ENCODE peak calls at places on chromosomes 4 and X, in seven cellular contexts. One of them, this sample, is unnamed.

GRCh38 chrX:54944816-54945215 is 24.2 kb downstream of the TRO start:
- DNase-seq in ovary: no peak
- DNase-seq in mesendoderm: no peak
- DNase-seq in K562: no peak
- DNase-seq in esophagus squamous epithelium: no peak
- DNase-seq in CD8-positive, alpha-beta T cell: no peak
- DNase-seq in thyroid gland: no peak
- DNase-seq in this sample: no peak

GRCh38 chr4:90546114-90546513 is 418.9 kb downstream of the CCSER1 start:
- DNase-seq in ovary: no peak
- DNase-seq in mesendoderm: peak; percentile 46
- DNase-seq in K562: no peak
- DNase-seq in esophagus squamous epithelium: no peak
- DNase-seq in CD8-positive, alpha-beta T cell: no peak
- DNase-seq in thyroid gland: no peak
- DNase-seq in this sample: no peak

GRCh38 chr4:160745126-160745525 is 1418.7 kb downstream of the FSTL5 start:
- DNase-seq in ovary: no peak
- DNase-seq in mesendoderm: no peak
- DNase-seq in K562: no peak
- DNase-seq in esophagus squamous epithelium: no peak
- DNase-seq in CD8-positive, alpha-beta T cell: no peak
- DNase-seq in thyroid gland: no peak
- DNase-seq in this sample: no peak

GRCh38 chr4:67861513-67861912 is 22.3 kb downstream of the TMPRSS11D start:
- DNase-seq in ovary: no peak
- DNase-seq in mesendoderm: no peak
- DNase-seq in K562: no peak
- DNase-seq in esophagus squamous epithelium: no peak
- DNase-seq in CD8-positive, alpha-beta T cell: no peak
- DNase-seq in thyroid gland: no peak
- DNase-seq in this sample: no peak

GRCh38 chr4:2732526-2732925 is 23.6 kb downstream of the TNIP2 start:
- DNase-seq in ovary: no peak
- DNase-seq in mesendoderm: no peak
- DNase-seq in K562: no peak
- DNase-seq in esophagus squamous epithelium: no peak
- DNase-seq in CD8-positive, alpha-beta T cell: no peak
- DNase-seq in thyroid gland: no peak
- DNase-seq in this sample: no peak

GRCh38 chrX:111511477-111511876 is at the start of gene SERTM2:
- DNase-seq in ovary: no peak
- DNase-seq in mesendoderm: peak; percentile 77
- DNase-seq in K562: no peak
- DNase-seq in esophagus squamous epithelium: no peak
- DNase-seq in CD8-positive, alpha-beta T cell: no peak
- DNase-seq in thyroid gland: no peak
- DNase-seq in this sample: no peak

GRCh38 chr4:165716472-165716871 is 156.6 kb upstream of the TLL1 start:
- DNase-seq in ovary: no peak
- DNase-seq in mesendoderm: no peak
- DNase-seq in K562: no peak
- DNase-seq in esophagus squamous epithelium: no peak
- DNase-seq in CD8-positive, alpha-beta T cell: no peak
- DNase-seq in thyroid gland: no peak
- DNase-seq in this sample: no peak

GRCh38 chr4:98092833-98093439 is 50.3 kb downstream of the STPG2 start:
- DNase-seq in ovary: no peak
- DNase-seq in mesendoderm: peak; percentile 8
- DNase-seq in K562: no peak
- DNase-seq in esophagus squamous epithelium: no peak
- DNase-seq in CD8-positive, alpha-beta T cell: no peak
- DNase-seq in thyroid gland: no peak
- DNase-seq in this sample: no peak

GRCh38 chrX:32397562-32398216 is 813.7 kb downstream of the DMD start:
- DNase-seq in ovary: no peak
- DNase-seq in mesendoderm: no peak
- DNase-seq in K562: no peak
- DNase-seq in esophagus squamous epithelium: no peak
- DNase-seq in CD8-positive, alpha-beta T cell: no peak
- DNase-seq in thyroid gland: no peak
- DNase-seq in this sample: no peak

DNA sequence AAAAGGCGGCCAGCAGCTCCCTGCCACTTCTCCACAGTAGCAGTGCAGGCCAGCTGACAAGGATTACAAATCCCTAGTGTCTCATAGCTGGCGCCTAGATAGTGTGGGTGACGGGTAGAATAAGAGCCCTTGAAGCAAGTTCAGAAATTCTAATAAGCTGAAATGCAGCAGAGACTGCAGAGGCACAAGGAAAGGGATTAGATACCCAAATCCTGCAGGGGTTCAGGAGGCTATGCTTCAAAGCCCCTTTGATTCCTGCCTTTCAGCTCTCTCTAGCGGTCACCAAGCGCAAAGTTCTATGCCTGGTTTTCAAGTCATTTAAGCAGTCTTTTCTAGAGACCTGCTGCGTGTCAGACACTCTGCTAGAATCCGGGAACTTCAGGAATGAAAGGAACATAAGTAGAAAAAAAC is 79.2 kb downstream of the RLIM start:
- DNase-seq in ovary: peak; percentile 20
- DNase-seq in mesendoderm: peak; percentile 86
- DNase-seq in K562: peak; percentile 9
- DNase-seq in esophagus squamous epithelium: no peak
- DNase-seq in CD8-positive, alpha-beta T cell: no peak
- DNase-seq in thyroid gland: peak; percentile 45
- DNase-seq in this sample: no peak
- H3K4me3 ChIP-seq in ovary: peak overlapping the region; percentile 37
- H3K4me3 ChIP-seq in mesendoderm: no peak overlapping the region
- H3K4me3 ChIP-seq in K562: no peak overlapping the region
- H3K4me3 ChIP-seq in esophagus squamous epithelium: peak overlapping the region; percentile 39
- H3K4me3 ChIP-seq in CD8-positive, alpha-beta T cell: peak overlapping the region; percentile 65
- H3K4me3 ChIP-seq in thyroid gland: no peak overlapping the region
- H3K4me3 ChIP-seq in this sample: peak overlapping the region; percentile 63

GRCh38 chrX:119778829-119779228 is 12.6 kb downstream of the RPL39 start:
- DNase-seq in ovary: no peak
- DNase-seq in mesendoderm: no peak
- DNase-seq in K562: no peak
- DNase-seq in esophagus squamous epithelium: no peak
- DNase-seq in CD8-positive, alpha-beta T cell: no peak
- DNase-seq in thyroid gland: no peak
- DNase-seq in this sample: no peak
- H3K4me1 ChIP-seq in ovary: peaks cover 2% of the 10 kb centered on the region
- H3K4me1 ChIP-seq in mesendoderm: no peaks in the 10 kb centered on the region
- H3K4me1 ChIP-seq in K562: no peaks in the 10 kb centered on the region
- H3K4me1 ChIP-seq in esophagus squamous epithelium: no peaks in the 10 kb centered on the region
- H3K4me1 ChIP-seq in CD8-positive, alpha-beta T cell: no peaks in the 10 kb centered on the region
- H3K4me1 ChIP-seq in thyroid gland: no peaks in the 10 kb centered on the region
- H3K4me1 ChIP-seq in this sample: no peaks in the 10 kb centered on the region

DNA sequence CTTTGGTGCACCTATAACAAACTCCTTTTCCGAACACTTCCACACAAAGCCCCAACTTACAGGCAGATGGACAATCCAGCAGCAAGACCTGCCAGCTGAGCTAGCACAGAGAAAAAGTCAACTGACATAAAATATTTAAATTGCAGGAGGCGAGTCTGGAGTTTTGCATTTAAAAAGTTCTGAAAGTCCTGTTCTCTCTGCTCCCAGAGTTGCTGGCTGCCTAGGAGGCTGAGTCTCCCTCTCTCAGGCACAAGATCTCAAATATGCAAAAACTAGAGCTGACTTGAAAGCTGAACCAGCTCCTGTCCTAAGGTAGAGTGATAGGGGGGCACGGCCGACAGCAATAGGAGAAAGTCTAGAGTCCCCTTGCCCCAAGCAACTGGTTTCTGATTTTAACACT is 1.1 kb downstream of the LDB2 start:
- DNase-seq in ovary: no peak
- DNase-seq in mesendoderm: peak; percentile 58
- DNase-seq in K562: no peak
- DNase-seq in esophagus squamous epithelium: no peak
- DNase-seq in CD8-positive, alpha-beta T cell: no peak
- DNase-seq in thyroid gland: no peak
- DNase-seq in this sample: no peak
- H3K4me3 ChIP-seq in ovary: peak overlapping the region; percentile 40
- H3K4me3 ChIP-seq in mesendoderm: peak overlapping the region; percentile 93
- H3K4me3 ChIP-seq in K562: no peak overlapping the region
- H3K4me3 ChIP-seq in esophagus squamous epithelium: peak overlapping the region; percentile 39
- H3K4me3 ChIP-seq in CD8-positive, alpha-beta T cell: no peak overlapping the region
- H3K4me3 ChIP-seq in thyroid gland: peak overlapping the region; percentile 16
- H3K4me3 ChIP-seq in this sample: no peak overlapping the region

DNA sequence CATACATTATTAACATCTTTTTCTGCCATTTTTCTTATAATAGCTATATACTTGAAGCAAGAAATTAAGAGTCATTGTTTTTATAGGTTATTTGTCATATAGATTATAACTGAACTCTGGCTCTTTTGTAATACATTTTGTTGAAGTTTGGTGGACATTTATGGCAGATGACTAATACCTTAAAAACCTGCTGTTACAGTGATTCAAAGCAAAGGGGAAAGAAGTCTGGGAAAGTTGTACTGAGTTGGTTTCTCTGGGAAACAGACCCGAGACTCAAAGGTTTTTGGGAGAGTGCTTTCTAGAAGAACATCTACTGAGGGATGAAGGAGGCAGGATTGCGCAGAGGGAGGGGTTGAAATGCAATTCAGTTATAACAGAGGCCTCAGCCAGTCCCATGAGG is 35.9 kb downstream of the NAP1L5 start:
- DNase-seq in ovary: no peak
- DNase-seq in mesendoderm: no peak
- DNase-seq in K562: no peak
- DNase-seq in esophagus squamous epithelium: no peak
- DNase-seq in CD8-positive, alpha-beta T cell: no peak
- DNase-seq in thyroid gland: no peak
- DNase-seq in this sample: no peak
- H3K4me1 ChIP-seq in ovary: no peaks in the 10 kb centered on the region
- H3K4me1 ChIP-seq in mesendoderm: no peaks in the 10 kb centered on the region
- H3K4me1 ChIP-seq in K562: no peaks in the 10 kb centered on the region
- H3K4me1 ChIP-seq in esophagus squamous epithelium: no peaks in the 10 kb centered on the region
- H3K4me1 ChIP-seq in CD8-positive, alpha-beta T cell: no peaks in the 10 kb centered on the region
- H3K4me1 ChIP-seq in thyroid gland: peaks cover 3% of the 10 kb centered on the region
- H3K4me1 ChIP-seq in this sample: no peaks in the 10 kb centered on the region

GRCh38 chrX:71056857-71057256 is 11.3 kb downstream of the SNX12 start:
- DNase-seq in ovary: no peak
- DNase-seq in mesendoderm: no peak
- DNase-seq in K562: no peak
- DNase-seq in esophagus squamous epithelium: no peak
- DNase-seq in CD8-positive, alpha-beta T cell: no peak
- DNase-seq in thyroid gland: no peak
- DNase-seq in this sample: no peak

GRCh38 chrX:71058116-71058515 is 10.0 kb downstream of the SNX12 start:
- DNase-seq in ovary: no peak
- DNase-seq in mesendoderm: no peak
- DNase-seq in K562: no peak
- DNase-seq in esophagus squamous epithelium: no peak
- DNase-seq in CD8-positive, alpha-beta T cell: no peak
- DNase-seq in thyroid gland: no peak
- DNase-seq in this sample: no peak

GRCh38 chrX:71052721-71053120 is 15.4 kb downstream of the SNX12 start:
- DNase-seq in ovary: no peak
- DNase-seq in mesendoderm: no peak
- DNase-seq in K562: no peak
- DNase-seq in esophagus squamous epithelium: no peak
- DNase-seq in CD8-positive, alpha-beta T cell: no peak
- DNase-seq in thyroid gland: no peak
- DNase-seq in this sample: no peak

GRCh38 chrX:71053217-71053621 is 14.9 kb downstream of the SNX12 start:
- DNase-seq in ovary: no peak
- DNase-seq in mesendoderm: peak; percentile 96
- DNase-seq in K562: no peak
- DNase-seq in esophagus squamous epithelium: no peak
- DNase-seq in CD8-positive, alpha-beta T cell: no peak
- DNase-seq in thyroid gland: peak; percentile 7
- DNase-seq in this sample: no peak
- H3K4me3 ChIP-seq in ovary: no peak overlapping the region
- H3K4me3 ChIP-seq in mesendoderm: peak overlapping the region; percentile 42
- H3K4me3 ChIP-seq in K562: no peak overlapping the region
- H3K4me3 ChIP-seq in esophagus squamous epithelium: no peak overlapping the region
- H3K4me3 ChIP-seq in CD8-positive, alpha-beta T cell: no peak overlapping the region
- H3K4me3 ChIP-seq in thyroid gland: no peak overlapping the region
- H3K4me3 ChIP-seq in this sample: no peak overlapping the region

GRCh38 chr4:168857546-168858314 is 152.3 kb downstream of the CBR4 start:
- DNase-seq in ovary: no peak
- DNase-seq in mesendoderm: no peak
- DNase-seq in K562: no peak
- DNase-seq in esophagus squamous epithelium: no peak
- DNase-seq in CD8-positive, alpha-beta T cell: no peak
- DNase-seq in thyroid gland: no peak
- DNase-seq in this sample: no peak
- H3K4me1 ChIP-seq in ovary: peaks cover 35% of the 10 kb centered on the region
- H3K4me1 ChIP-seq in mesendoderm: no peaks in the 10 kb centered on the region
- H3K4me1 ChIP-seq in K562: no peaks in the 10 kb centered on the region
- H3K4me1 ChIP-seq in esophagus squamous epithelium: peaks cover 5% of the 10 kb centered on the region
- H3K4me1 ChIP-seq in CD8-positive, alpha-beta T cell: no peaks in the 10 kb centered on the region
- H3K4me1 ChIP-seq in thyroid gland: peaks cover 34% of the 10 kb centered on the region
- H3K4me1 ChIP-seq in this sample: no peaks in the 10 kb centered on the region

This sample was measured in naive thymus-derived CD4-positive, alpha-beta T cell.